ENCODE peak calls at places on chromosomes 12 and 14, in five cellular contexts. M is adrenal gland, L is caudate nucleus, D is heart right ventricle, Z is AG09319. J is an unnamed sample.

GRCh38 chr12:48818831-48819590 is 715 bp downstream of the CACNB3 start:
- DNase-seq in D (no peak), Z (no peak), M (no peak), L (no peak), J (peak; percentile 21)

GRCh38 chr14:36941783-36942521 is 230.5 kb downstream of the SLC25A21 start:
- DNase-seq in D (peak; percentile 74), L (no peak), Z (peak; percentile 55), M (peak; percentile 66), J (peak; percentile 9)

GRCh38 chr14:36316131-36316530 is 4.3 kb downstream of the MBIP start:
- DNase-seq in M (no peak), D (no peak), Z (no peak), L (no peak), J (no peak)

GRCh38 chr12:19415563-19415962 is 23.7 kb upstream of the AEBP2 start:
- DNase-seq in Z (no peak), D (no peak), M (no peak), L (no peak), J (no peak)

GRCh38 chr14:21852061-21852664 is 178.5 kb upstream of the OR4E1 start:
- DNase-seq in D (peak; percentile 21), L (no peak), M (peak; percentile 8), Z (no peak), J (peak; percentile 69)

GRCh38 chr12:104888456-104888855 is 69.6 kb downstream of the SLC41A2 start:
- DNase-seq in D (no peak), L (no peak), Z (no peak), M (no peak), J (no peak)

GRCh38 chr12:60415361-60415760 is 819.5 kb downstream of the SLC16A7 start:
- DNase-seq in L (no peak), Z (no peak), D (no peak), M (no peak), J (no peak)

GRCh38 chr12:103169-103981 is 36.8 kb downstream of the IQSEC3 start:
- DNase-seq in L (no peak), M (no peak), Z (no peak), D (no peak), J (no peak)

GRCh38 chr12:23949212-23950010 is at the start of gene SOX5:
- DNase-seq in D (peak; percentile 28), Z (peak; percentile 10), M (peak; percentile 12), L (no peak), J (no peak)

GRCh38 chr12:48189331-48190125 is 6.1 kb downstream of the CCDC184 start:
- DNase-seq in M (peak; percentile 65), Z (no peak), D (no peak), L (no peak), J (peak; percentile 68)

GRCh38 chr14:95507174-95507573 is 9.3 kb downstream of the SYNE3 start:
- DNase-seq in D (peak; percentile 54), Z (peak; percentile 82), L (no peak), M (peak; percentile 90), J (no peak)

GRCh38 chr12:26319511-26319910 is 124.1 kb downstream of the SSPN start:
- DNase-seq in D (no peak), M (peak; percentile 60), L (no peak), Z (no peak), J (no peak)

GRCh38 chr12:42124764-42125371 is 19.8 kb downstream of the GXYLT1 start:
- DNase-seq in M (no peak), Z (no peak), D (no peak), L (no peak), J (no peak)

GRCh38 chr12:63889236-63889635 is 44.7 kb downstream of the SRGAP1 start:
- DNase-seq in L (no peak), D (no peak), Z (no peak), M (no peak), J (no peak)

GRCh38 chr12:71682466-71682865 is 3.4 kb upstream of the TMEM19 start:
- DNase-seq in L (no peak), D (no peak), M (no peak), Z (no peak), J (no peak)

GRCh38 chr12:52865090-52865944 is 16.5 kb upstream of the KRT78 start:
- DNase-seq in D (peak; percentile 62), L (no peak), M (peak; percentile 72), Z (no peak), J (no peak)

GRCh38 chr14:64191756-64192155 is 102.4 kb downstream of the ESR2 start:
- DNase-seq in M (no peak), L (no peak), D (no peak), Z (peak; percentile 34), J (no peak)

GRCh38 chr12:121794532-121795028 is 1.1 kb upstream of the RHOF start:
- DNase-seq in L (no peak), M (peak; percentile 64), D (no peak), Z (no peak), J (no peak)

GRCh38 chr12:55829967-55830600 is 697 bp upstream of the DNAJC14 start:
- DNase-seq in D (peak; percentile 62), L (no peak), Z (no peak), M (peak; percentile 49), J (peak; percentile 47)

GRCh38 chr14:75427126-75427481 is 718 bp upstream of the JDP2 start:
- DNase-seq in L (no peak), D (peak; percentile 41), Z (no peak), M (no peak), J (no peak)

GRCh38 chr12:124898200-124898950 is 16.1 kb downstream of the UBC start:
- DNase-seq in D (peak; percentile 35), L (no peak), Z (no peak), M (peak; percentile 75), J (peak; percentile 70)

GRCh38 chr14:49766839-49767238 is 1.1 kb upstream of the KLHDC2 start:
- DNase-seq in M (peak; percentile 39), D (no peak), Z (no peak), L (no peak), J (no peak)

GRCh38 chr14:104237651-104238423 is 99.5 kb downstream of the KIF26A start:
- DNase-seq in Z (no peak), D (no peak), L (no peak), M (no peak), J (no peak)

GRCh38 chr12:121590476-121591143 is 9.8 kb upstream of the KDM2B start:
- DNase-seq in L (no peak), D (no peak), Z (no peak), M (peak; percentile 55), J (peak; percentile 71)

GRCh38 chr14:99649219-99649618 is 4.3 kb downstream of the HHIPL1 start:
- DNase-seq in D (no peak), Z (no peak), M (no peak), L (no peak), J (no peak)

GRCh38 chr12:52350786-52351185 is 16.5 kb downstream of the KRT85 start:
- DNase-seq in D (no peak), L (no peak), M (no peak), Z (no peak), J (no peak)

GRCh38 chr12:47846294-47846996 is 26.7 kb upstream of the HDAC7 start:
- DNase-seq in L (no peak), M (no peak), Z (no peak), D (no peak), J (no peak)

J was measured in activated gamma-delta T cell treated with Interleukin-2 at 50 U/mL for 16 hours.